ENCODE peak calls at places on chromosomes 1 and 21, in four cellular contexts. H, E, B and Y are unnamed samples.

GRCh38 chr1:155555915-155556314 is 6.7 kb downstream of the ASH1L start:
- DNase-seq in H (no peak), E (no peak), B (no peak), Y (no peak)

GRCh38 chr1:24713736-24714135 is 31.5 kb upstream of the CLIC4 start:
- DNase-seq in H (no peak), E (no peak), B (no peak), Y (no peak)

GRCh38 chr1:157162345-157162744 is 24.1 kb upstream of the ETV3 start:
- DNase-seq in H (no peak), E (no peak), B (no peak), Y (no peak)

GRCh38 chr1:175369696-175370095 is 177.1 kb upstream of the KIAA0040 start:
- DNase-seq in H (no peak), E (no peak), B (no peak), Y (no peak)

GRCh38 chr21:45152265-45152746 is 77.9 kb downstream of the ADARB1 start:
- DNase-seq in H (no peak), E (peak; percentile 50), B (no peak), Y (peak; percentile 39)

GRCh38 chr1:45929257-45929687 is 125.9 kb downstream of the MAST2 start:
- DNase-seq in H (no peak), E (no peak), B (no peak), Y (no peak)

GRCh38 chr1:227549892-227550291 is 13.5 kb upstream of the ZNF678 start:
- DNase-seq in H (no peak), E (no peak), B (no peak), Y (no peak)

GRCh38 chr1:74197657-74198552 is at the start of the genes FPGT and LRRIQ3:
- DNase-seq in H (peak; percentile 84), E (peak; percentile 96), B (peak; percentile 97), Y (peak; percentile 97)

GRCh38 chr1:164320780-164321683 is 238.0 kb upstream of the PBX1 start:
- DNase-seq in H (no peak), E (peak; percentile 20), B (peak; percentile 49), Y (peak; percentile 20)

GRCh38 chr1:174953657-174954435 is 45.9 kb upstream of the CACYBP start:
- DNase-seq in H (no peak), E (peak; percentile 57), B (no peak), Y (no peak)

GRCh38 chr1:23444104-23444533 is 19.6 kb upstream of the TCEA3 start:
- DNase-seq in H (no peak), E (peak; percentile 60), B (peak; percentile 84), Y (no peak)

GRCh38 chr1:15258828-15259588 is 12.0 kb downstream of the FHAD1 start:
- DNase-seq in H (no peak), E (no peak), B (no peak), Y (no peak)

GRCh38 chr1:112702420-112703261 is 4.3 kb downstream of the RHOC start:
- DNase-seq in H (no peak), E (no peak), B (peak; percentile 13), Y (no peak)

GRCh38 chr21:39567180-39567972 is 45.4 kb upstream of the B3GALT5 start:
- DNase-seq in H (no peak), E (no peak), B (no peak), Y (no peak)

GRCh38 chr1:93766451-93766850 is 84.8 kb upstream of the BCAR3 start:
- DNase-seq in H (no peak), E (no peak), B (no peak), Y (no peak)

GRCh38 chr1:31447210-31447609 is 34.2 kb downstream of the SERINC2 start:
- DNase-seq in H (no peak), E (no peak), B (no peak), Y (no peak)

GRCh38 chr21:33112670-33113596 is 43.0 kb downstream of the OLIG1 start:
- DNase-seq in H (no peak), E (no peak), B (no peak), Y (no peak)

GRCh38 chr1:20767271-20767670 is 19.8 kb downstream of the HP1BP3 start:
- DNase-seq in H (no peak), E (no peak), B (no peak), Y (no peak)

GRCh38 chr1:2288308-2288707 is 60.2 kb downstream of the SKI start:
- DNase-seq in H (no peak), E (no peak), B (no peak), Y (no peak)

GRCh38 chr1:89800718-89801117 is 20.1 kb upstream of the LRRC8D start:
- DNase-seq in H (no peak), E (no peak), B (no peak), Y (no peak)

GRCh38 chr21:28550057-28550825 is 442.4 kb downstream of the LTN1 start:
- DNase-seq in H (no peak), E (no peak), B (no peak), Y (no peak)

GRCh38 chr1:42504535-42505128 is 41.5 kb downstream of the CCDC30 start:
- DNase-seq in H (no peak), E (no peak), B (no peak), Y (no peak)

GRCh38 chr1:229855999-229856650 is 210.9 kb upstream of the GALNT2 start:
- DNase-seq in H (peak; percentile 57), E (peak; percentile 50), B (no peak), Y (no peak)

GRCh38 chr1:107682467-107682866 is 282.5 kb downstream of the VAV3 start:
- DNase-seq in H (no peak), E (no peak), B (no peak), Y (no peak)

GRCh38 chr1:91045284-91045683 is 23.4 kb upstream of the ZNF644 start:
- DNase-seq in H (no peak), E (no peak), B (no peak), Y (no peak)

GRCh38 chr21:43323244-43324005 is 103.5 kb downstream of the SIK1 start:
- DNase-seq in H (no peak), E (no peak), B (peak; percentile 30), Y (peak; percentile 88)

GRCh38 chr1:89633745-89634625 is 1.1 kb downstream of the LRRC8C start:
- DNase-seq in H (no peak), E (peak; percentile 10), B (peak; percentile 27), Y (peak; percentile 25)

GRCh38 chr1:201486158-201486557 is 17.2 kb upstream of the PHLDA3 start:
- DNase-seq in H (no peak), E (no peak), B (no peak), Y (no peak)

DNA sequence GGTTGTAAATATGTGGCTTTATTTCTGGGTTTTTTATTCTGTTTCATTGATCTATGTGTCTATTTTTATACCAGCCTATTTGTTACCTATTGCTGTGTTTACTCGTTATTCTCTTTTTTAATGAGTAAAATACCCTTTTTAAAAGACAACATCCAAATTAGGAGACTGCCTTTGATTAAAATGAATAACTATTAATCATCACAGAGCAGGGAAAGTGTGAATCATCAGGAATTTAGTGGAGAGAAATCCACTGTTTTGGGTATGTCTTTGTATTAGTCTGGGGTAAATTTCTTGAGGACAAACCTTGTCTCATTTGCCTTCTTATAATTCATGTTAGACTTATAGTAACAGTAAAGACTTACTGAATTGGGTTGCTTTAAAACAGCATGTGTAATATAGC is 12.1 kb downstream of the DISC1 start:
- DNase-seq in H (no peak), E (no peak), B (no peak), Y (no peak)
- H3K36me3 ChIP-seq in H (no peaks in the 10 kb centered on the region), E (no peaks in the 10 kb centered on the region), B (no peaks in the 10 kb centered on the region), Y (no peaks in the 10 kb centered on the region)

GRCh38 chr21:27047331-27048314 is 80.7 kb upstream of the ADAMTS5 start:
- DNase-seq in H (no peak), E (no peak), B (no peak), Y (no peak)

GRCh38 chr21:27040738-27041137 is 73.8 kb upstream of the ADAMTS5 start:
- DNase-seq in H (no peak), E (no peak), B (no peak), Y (no peak)

GRCh38 chr21:27045281-27045985 is 78.5 kb upstream of the ADAMTS5 start:
- DNase-seq in H (no peak), E (no peak), B (no peak), Y (no peak)

DNA sequence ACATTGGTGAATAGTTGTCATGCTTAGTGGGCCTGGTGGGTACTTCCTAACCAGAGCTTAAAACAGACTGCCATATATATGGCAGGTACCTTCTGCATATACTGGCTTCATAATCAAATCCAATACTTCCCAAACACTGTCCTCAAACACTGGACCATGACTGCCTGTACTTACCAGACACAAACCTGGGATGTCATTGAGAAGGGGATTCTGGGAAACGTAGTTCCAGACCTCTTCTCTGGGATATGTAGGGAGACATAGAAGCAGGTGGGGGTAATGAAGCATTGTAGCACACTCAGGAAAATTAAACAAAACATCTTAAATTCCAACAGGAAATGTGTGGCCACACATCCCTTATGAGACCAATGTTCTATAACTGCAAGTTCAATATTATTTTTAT is 76.5 kb upstream of the ADAMTS5 start:
- DNase-seq in H (no peak), E (no peak), B (no peak), Y (no peak)
- H3K4me3 ChIP-seq in H (no peak overlapping the region), E (no peak overlapping the region), B (no peak overlapping the region), Y (no peak overlapping the region)

GRCh38 chr1:193040011-193040410 is 19.1 kb downstream of the UCHL5 start:
- DNase-seq in H (no peak), E (no peak), B (no peak), Y (no peak)
- H3K36me3 ChIP-seq in H (peaks cover 10% of the 10 kb centered on the region), E (peaks cover 2% of the 10 kb centered on the region), B (no peaks in the 10 kb centered on the region), Y (no peaks in the 10 kb centered on the region)

DNA sequence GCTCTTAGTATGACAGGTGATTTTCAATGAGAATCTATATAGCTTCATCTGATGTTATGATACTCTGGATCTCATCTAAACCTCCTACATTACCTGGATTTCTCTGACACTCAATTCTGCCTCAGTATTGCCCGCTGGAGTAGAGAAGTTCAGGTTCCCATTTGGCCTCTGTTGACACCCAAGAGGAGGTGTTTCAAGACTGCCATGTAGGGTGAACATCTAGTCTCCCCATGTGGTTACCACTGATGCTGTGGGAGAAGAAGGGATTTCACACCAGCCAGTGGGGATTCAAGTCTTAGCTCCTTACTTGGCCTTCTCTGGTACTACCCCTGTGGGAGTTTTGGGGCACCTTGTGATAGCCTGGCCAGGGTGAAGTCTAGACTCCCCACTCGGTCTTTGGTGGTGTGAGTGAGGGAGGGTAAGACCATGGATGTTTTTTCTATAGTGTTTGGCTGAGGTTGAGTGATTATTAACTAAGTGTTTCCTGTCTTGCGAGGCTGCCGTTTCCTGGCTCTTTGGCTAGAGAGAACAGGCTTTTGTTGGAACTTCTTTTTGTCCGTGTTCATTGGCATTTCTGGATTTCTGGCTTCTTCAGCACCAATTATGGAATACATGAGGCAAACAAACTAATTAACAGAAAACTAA is 90.7 kb downstream of the RHOU start:
- DNase-seq in H (no peak), E (no peak), B (no peak), Y (no peak)
- H3K4me3 ChIP-seq in H (no peak overlapping the region), E (no peak overlapping the region), B (no peak overlapping the region), Y (no peak overlapping the region)

GRCh38 chr1:118944546-118944945 is 43.6 kb downstream of the TBX15 start:
- DNase-seq in H (no peak), E (no peak), B (no peak), Y (no peak)
- H3K36me3 ChIP-seq in H (no peaks in the 10 kb centered on the region), E (no peaks in the 10 kb centered on the region), B (no peaks in the 10 kb centered on the region), Y (no peaks in the 10 kb centered on the region)

GRCh38 chr21:34180406-34180805 is 107.0 kb downstream of the MRPS6 start:
- DNase-seq in H (no peak), E (no peak), B (no peak), Y (no peak)
- H3K4me3 ChIP-seq in H (no peak overlapping the region), E (no peak overlapping the region), B (no peak overlapping the region), Y (peak overlapping the region; percentile 18)